ENCODE peak calls at places on chromosomes 2 and 18, in seven cellular contexts. T, E, K, S, R, X and A are unnamed samples.

GRCh38 chr2:31414601-31415241 is at the start of gene XDH:
- DNase-seq in T (no peak), E (no peak), K (no peak), S (no peak), R (no peak), X (no peak), A (no peak)

GRCh38 chr2:231671617-231672350 is 36.5 kb upstream of the PTMA start:
- DNase-seq in T (no peak), E (no peak), K (peak), S (peak), R (no peak), X (no peak), A (no peak)

GRCh38 chr2:208268553-208268952 is 2.5 kb downstream of the PIKFYVE start:
- DNase-seq in T (no peak), E (no peak), K (no peak), S (no peak), R (no peak), X (no peak), A (no peak)

GRCh38 chr2:19664651-19665050 is 237.1 kb downstream of the TTC32 start:
- DNase-seq in T (no peak), E (no peak), K (no peak), S (no peak), R (no peak), X (no peak), A (no peak)

GRCh38 chr18:35933982-35934381 is 38.5 kb upstream of the RMP24 start:
- DNase-seq in T (peak), E (no peak), K (peak), S (no peak), R (no peak), X (no peak), A (no peak)

GRCh38 chr2:222295368-222296041 is 3.3 kb downstream of the PAX3 start:
- DNase-seq in T (no peak), E (peak), K (no peak), S (no peak), R (no peak), X (no peak), A (no peak)

GRCh38 chr2:207252979-207253640 is 87.4 kb upstream of the KLF7 start:
- DNase-seq in T (no peak), E (peak), K (no peak), S (no peak), R (no peak), X (no peak), A (no peak)

GRCh38 chr2:158529379-158530110 is 72.8 kb downstream of the PKP4 start:
- DNase-seq in T (no peak), E (no peak), K (no peak), S (no peak), R (peak), X (no peak), A (no peak)

GRCh38 chr18:67239826-67240225 is 276.7 kb downstream of the DSEL start:
- DNase-seq in T (no peak), E (no peak), K (no peak), S (no peak), R (no peak), X (no peak), A (no peak)

GRCh38 chr2:203869610-203870042 is 2.1 kb downstream of the CTLA4 start:
- DNase-seq in T (no peak), E (no peak), K (no peak), S (no peak), R (no peak), X (no peak), A (no peak)

GRCh38 chr2:101341901-101342624 is 33.6 kb upstream of the RNF149 start:
- DNase-seq in T (peak), E (peak), K (peak), S (no peak), R (peak), X (peak), A (peak)

GRCh38 chr2:125405816-125406215 is 1250.1 kb upstream of the GYPC start:
- DNase-seq in T (no peak), E (peak), K (peak), S (no peak), R (no peak), X (no peak), A (no peak)

GRCh38 chr2:40544072-40544471 is 92.2 kb upstream of the SLC8A1 start:
- DNase-seq in T (no peak), E (no peak), K (no peak), S (no peak), R (no peak), X (no peak), A (no peak)

GRCh38 chr2:28333606-28334526 is 58.8 kb upstream of the FOSL2 start:
- DNase-seq in T (no peak), E (no peak), K (no peak), S (no peak), R (no peak), X (no peak), A (no peak)

GRCh38 chr18:29853126-29853525 is 1189.4 kb downstream of the DSC3 start:
- DNase-seq in T (no peak), E (no peak), K (no peak), S (no peak), R (no peak), X (no peak), A (no peak)

GRCh38 chr2:70442301-70443077 is 111.1 kb downstream of the TGFA start:
- DNase-seq in T (no peak), E (no peak), K (no peak), S (no peak), R (no peak), X (no peak), A (no peak)

GRCh38 chr2:28390241-28390856 is 2.3 kb upstream of the FOSL2 start:
- DNase-seq in T (peak), E (peak), K (peak), S (no peak), R (peak), X (peak), A (no peak)

GRCh38 chr2:172242968-172243367 is 140.3 kb upstream of the DLX2 start:
- DNase-seq in T (no peak), E (no peak), K (no peak), S (no peak), R (peak), X (no peak), A (no peak)

GRCh38 chr2:218559021-218559420 is 9.1 kb downstream of the USP37 start:
- DNase-seq in T (no peak), E (no peak), K (no peak), S (no peak), R (no peak), X (no peak), A (no peak)

GRCh38 chr2:223601932-223602676 is at the start of gene SCG2:
- DNase-seq in T (peak), E (peak), K (peak), S (no peak), R (peak), X (peak), A (no peak)

GRCh38 chr2:132815522-132815921 is 145.5 kb upstream of the LYPD1 start:
- DNase-seq in T (no peak), E (no peak), K (no peak), S (no peak), R (no peak), X (no peak), A (no peak)

GRCh38 chr2:232523682-232524597 is 2.0 kb upstream of the CHRND start:
- DNase-seq in T (no peak), E (peak), K (peak), S (no peak), R (peak), X (peak), A (no peak)

GRCh38 chr2:29063646-29064372 is 10.5 kb downstream of the PCARE start:
- DNase-seq in T (no peak), E (no peak), K (no peak), S (no peak), R (no peak), X (no peak), A (no peak)

GRCh38 chr2:194750926-194751325 is 906.1 kb upstream of the SLC39A10 start:
- DNase-seq in T (no peak), E (no peak), K (no peak), S (no peak), R (no peak), X (no peak), A (no peak)

GRCh38 chr2:220528180-220528579 is 900.8 kb downstream of the SLC4A3 start:
- DNase-seq in T (no peak), E (no peak), K (no peak), S (no peak), R (no peak), X (no peak), A (no peak)

GRCh38 chr2:106885981-106886915 is at the start of gene ST6GAL2:
- DNase-seq in T (no peak), E (peak), K (no peak), S (no peak), R (no peak), X (no peak), A (no peak)

GRCh38 chr18:6411367-6411766 is 3.3 kb downstream of the L3MBTL4 start:
- DNase-seq in T (no peak), E (no peak), K (no peak), S (no peak), R (no peak), X (no peak), A (no peak)

GRCh38 chr18:6414723-6415362 is at the start of gene L3MBTL4:
- DNase-seq in T (no peak), E (peak), K (no peak), S (no peak), R (no peak), X (no peak), A (no peak)

GRCh38 chr18:6414118-6414722 is 491 bp downstream of the L3MBTL4 start:
- DNase-seq in T (no peak), E (peak), K (peak), S (no peak), R (no peak), X (no peak), A (no peak)

GRCh38 chr18:6412933-6413472 is 1.7 kb downstream of the L3MBTL4 start:
- DNase-seq in T (no peak), E (no peak), K (no peak), S (no peak), R (no peak), X (no peak), A (no peak)

DNA sequence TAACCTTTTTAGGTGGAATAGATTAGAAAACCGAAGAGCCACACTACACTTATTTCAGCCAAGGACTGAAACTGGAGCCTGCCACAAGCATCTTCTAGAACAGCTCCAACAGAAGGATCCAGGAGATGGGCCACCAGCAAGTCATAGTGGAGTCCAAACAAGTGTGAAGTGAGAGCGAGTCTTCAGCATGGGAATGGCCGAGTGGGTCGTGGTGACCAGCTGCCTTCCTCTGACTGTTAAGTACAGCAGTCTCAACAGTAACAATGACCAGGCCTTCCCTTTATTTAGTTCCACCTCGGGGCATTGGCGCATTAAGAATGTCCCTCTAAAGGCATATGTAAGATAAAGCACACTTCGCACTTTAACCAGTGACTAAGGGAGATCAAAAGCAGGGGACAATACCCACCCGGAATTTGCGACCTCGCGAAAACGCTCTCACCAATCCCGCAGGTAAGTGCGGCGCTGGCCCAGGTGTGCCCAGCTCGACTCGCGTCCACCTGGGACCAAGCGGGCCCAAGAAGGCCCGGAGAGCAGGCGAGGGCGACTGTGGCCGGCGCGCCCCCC is 1.1 kb downstream of the L3MBTL4 start:
- DNase-seq in T (no peak), E (no peak), K (no peak), S (no peak), R (no peak), X (no peak), A (no peak)
- TF ChIP-seq EZH2 in T (no peak), E (no peak), K (no peak), S (no peak), R (no peak), X (no peak), A (no peak)

GRCh38 chr18:10053861-10054260 is 140.0 kb downstream of the VAPA start:
- DNase-seq in T (no peak), E (no peak), K (no peak), S (no peak), R (no peak), X (no peak), A (no peak)
- H3K4me3 ChIP-seq in T (no peak), E (no peak), K (no peak), S (no peak), R (no peak), X (no peak), A (no peak)

GRCh38 chr2:100011272-100011711 is 131.1 kb downstream of the AFF3 start:
- DNase-seq in T (no peak), E (no peak), K (no peak), S (no peak), R (no peak), X (no peak), A (no peak)

GRCh38 chr2:100012575-100012974 is 129.8 kb downstream of the AFF3 start:
- DNase-seq in T (no peak), E (no peak), K (no peak), S (no peak), R (no peak), X (no peak), A (no peak)

GRCh38 chr2:100006516-100006915 is 135.9 kb downstream of the AFF3 start:
- DNase-seq in T (no peak), E (no peak), K (no peak), S (no peak), R (no peak), X (no peak), A (no peak)

GRCh38 chr2:100009743-100010142 is 132.6 kb downstream of the AFF3 start:
- DNase-seq in T (no peak), E (no peak), K (no peak), S (no peak), R (no peak), X (no peak), A (no peak)

GRCh38 chr2:100008960-100009359 is 133.4 kb downstream of the AFF3 start:
- DNase-seq in T (no peak), E (no peak), K (no peak), S (no peak), R (no peak), X (no peak), A (no peak)
- TF ChIP-seq POLR2AphosphoS5 in T (no peak), E (no peak), K (no peak), S (no peak), R (no peak), X (no peak), A (no peak)

DNA sequence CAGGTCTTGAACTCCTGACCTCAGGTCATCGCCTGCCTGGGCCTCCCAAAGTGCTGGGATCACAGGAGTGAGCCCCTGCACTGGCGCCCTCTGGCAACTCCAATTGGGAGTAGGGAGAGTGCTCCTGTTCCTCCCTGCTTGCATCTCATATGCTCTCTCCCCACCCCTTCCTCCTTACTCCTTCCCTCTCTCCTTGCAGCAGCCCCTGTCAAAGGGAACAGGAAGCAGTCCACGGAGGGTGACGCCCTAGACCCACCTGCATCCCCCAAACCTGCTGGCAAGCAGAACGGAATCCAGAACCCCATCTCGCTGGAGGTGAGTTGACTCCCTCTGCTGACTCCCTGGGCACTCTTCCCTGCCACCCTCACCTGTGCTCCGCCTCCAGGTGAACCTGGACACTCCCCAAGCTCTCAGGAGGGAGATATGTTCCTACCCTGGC is 10.7 kb downstream of the ARID5A start:
- DNase-seq in T (no peak), E (peak), K (no peak), S (no peak), R (no peak), X (no peak), A (no peak)
- TF ChIP-seq EZH2 in T (no peak), E (no peak), K (no peak), S (no peak), R (no peak), X (no peak), A (no peak)

DNA sequence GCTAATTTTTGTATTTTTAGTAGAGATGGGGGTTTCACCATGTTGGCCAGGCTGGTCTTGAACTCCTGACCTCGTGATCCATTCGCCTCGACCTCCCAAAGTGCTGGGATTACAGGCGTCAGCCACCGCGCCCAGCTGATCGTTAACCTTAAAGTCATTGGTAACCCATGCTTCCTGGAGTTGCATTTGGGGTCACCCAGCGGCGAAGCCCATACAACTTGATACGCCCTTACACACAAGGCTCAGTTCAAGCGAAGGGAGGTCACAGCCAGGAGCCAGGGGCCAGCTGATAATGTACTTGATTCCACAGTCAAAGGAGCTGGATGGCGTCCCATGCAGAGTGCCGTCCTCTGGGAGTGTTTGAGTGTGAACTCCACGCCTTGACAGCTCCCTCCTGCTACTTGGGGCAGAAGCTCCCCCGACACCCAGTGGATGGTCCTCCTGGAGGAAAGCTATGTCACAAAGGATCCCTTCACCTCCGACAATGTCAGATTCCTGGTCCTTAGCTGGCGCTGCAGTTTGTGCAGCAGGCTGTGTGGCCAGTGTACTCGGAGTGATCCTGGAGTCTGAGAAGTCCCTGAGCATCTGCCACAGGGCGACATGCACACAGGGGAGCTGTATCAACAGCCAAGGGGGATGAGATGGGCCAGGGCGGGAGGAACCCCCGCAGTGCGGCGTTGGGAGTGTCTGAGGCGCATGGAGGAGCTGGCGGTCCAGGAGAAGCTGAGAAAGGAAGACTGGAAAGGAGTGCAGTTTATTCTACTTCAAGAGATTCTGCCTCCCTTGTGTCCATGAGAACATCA is 7.9 kb downstream of the CLHC1 start:
- DNase-seq in T (no peak), E (peak), K (no peak), S (no peak), R (no peak), X (no peak), A (no peak)
- H3K4me3 ChIP-seq in T (no peak), E (peak), K (no peak), S (no peak), R (no peak), X (peak), A (no peak)

GRCh38 chr2:241272722-241273551 is 42.5 kb downstream of the HDLBP start:
- DNase-seq in T (no peak), E (peak), K (no peak), S (no peak), R (peak), X (peak), A (no peak)
- TF ChIP-seq POLR2AphosphoS5 in T (peak), E (peak), K (peak), S (peak), R (peak), X (no peak), A (peak)